ENCODE peak calls at places on chromosome 6, in seven cellular contexts. U, R, K, Q, M, Y and B are unnamed samples. For H3K27me3, the result is how much of the 10 kb centered on the place peaks cover.

GRCh38 chr6:166955121-166955864 is 1.1 kb downstream of the RNASET2 start:
- DNase-seq in U (peak), R (peak), K (peak), Q (peak), M (peak), Y (no peak), B (no peak)

GRCh38 chr6:71205336-71205956 is 83.2 kb upstream of the OGFRL1 start:
- DNase-seq in U (no peak), R (no peak), K (no peak), Q (no peak), M (no peak), Y (peak), B (peak)

GRCh38 chr6:1237636-1238035 is 74.3 kb upstream of the FOXQ1 start:
- DNase-seq in U (no peak), R (no peak), K (peak), Q (no peak), M (no peak), Y (no peak), B (no peak)

GRCh38 chr6:150144294-150144868 is 1.5 kb downstream of the PPP1R14C start:
- DNase-seq in U (no peak), R (no peak), K (no peak), Q (no peak), M (no peak), Y (no peak), B (peak)

GRCh38 chr6:135871296-135871695 is 19.8 kb downstream of the PDE7B start:
- DNase-seq in U (no peak), R (no peak), K (no peak), Q (no peak), M (no peak), Y (peak), B (peak)

GRCh38 chr6:118959903-118960302 is 24.9 kb upstream of the MCM9 start:
- DNase-seq in U (no peak), R (no peak), K (no peak), Q (no peak), M (no peak), Y (no peak), B (no peak)

GRCh38 chr6:153328194-153328593 is 197.1 kb upstream of the RGS17 start:
- DNase-seq in U (no peak), R (peak), K (no peak), Q (no peak), M (no peak), Y (no peak), B (no peak)

GRCh38 chr6:117928833-117929232 is 21.8 kb downstream of the SLC35F1 start:
- DNase-seq in U (no peak), R (no peak), K (no peak), Q (no peak), M (no peak), Y (no peak), B (no peak)

GRCh38 chr6:132713355-132714134 is at the start of gene VNN1:
- DNase-seq in U (peak), R (no peak), K (no peak), Q (no peak), M (peak), Y (no peak), B (no peak)

GRCh38 chr6:43368517-43369160 is 808 bp downstream of the ZNF318 start:
- DNase-seq in U (peak), R (peak), K (no peak), Q (peak), M (no peak), Y (peak), B (peak)

GRCh38 chr6:114421219-114421618 is 78.4 kb upstream of the HS3ST5 start:
- DNase-seq in U (no peak), R (no peak), K (no peak), Q (no peak), M (no peak), Y (no peak), B (no peak)

GRCh38 chr6:123430966-123431365 is 205.8 kb downstream of the TRDN start:
- DNase-seq in U (no peak), R (no peak), K (no peak), Q (no peak), M (no peak), Y (no peak), B (no peak)

GRCh38 chr6:27333642-27334040 is 21.6 kb upstream of the POM121L2 start:
- DNase-seq in U (no peak), R (no peak), K (no peak), Q (no peak), M (no peak), Y (no peak), B (no peak)
- H3K27me3 ChIP-seq in U (under half), R (under half), K (under half), Q (under half), M (under half), Y (under half), B (under half)

GRCh38 chr6:3612341-3613041 is 139.0 kb downstream of the PXDC1 start:
- DNase-seq in U (no peak), R (no peak), K (no peak), Q (no peak), M (peak), Y (peak), B (peak)
- H3K27me3 ChIP-seq in U (under half), R (under half), K (under half), Q (under half), M (under half), Y (under half), B (under half)

GRCh38 chr6:5994234-5994998 is 12.3 kb downstream of the NRN1 start:
- DNase-seq in U (no peak), R (no peak), K (no peak), Q (no peak), M (no peak), Y (no peak), B (no peak)
- H3K27me3 ChIP-seq in U (under half), R (half or more), K (under half), Q (under half), M (under half), Y (half or more), B (under half)

GRCh38 chr6:28657367-28657755 is 131.7 kb downstream of the GPX5 start:
- DNase-seq in U (no peak), R (no peak), K (no peak), Q (no peak), M (no peak), Y (no peak), B (no peak)
- H3K27me3 ChIP-seq in U (under half), R (under half), K (under half), Q (under half), M (under half), Y (under half), B (under half)

GRCh38 chr6:30077218-30077617 is 1.6 kb upstream of the RNF39 start:
- DNase-seq in U (no peak), R (no peak), K (no peak), Q (no peak), M (no peak), Y (no peak), B (no peak)
- H3K27me3 ChIP-seq in U (under half), R (under half), K (under half), Q (under half), M (under half), Y (half or more), B (half or more)

GRCh38 chr6:5995705-5996686 is 10.7 kb downstream of the NRN1 start:
- DNase-seq in U (peak), R (no peak), K (peak), Q (peak), M (no peak), Y (peak), B (no peak)

GRCh38 chr6:5996701-5997419 is 9.9 kb downstream of the NRN1 start:
- DNase-seq in U (no peak), R (no peak), K (peak), Q (no peak), M (no peak), Y (peak), B (no peak)

GRCh38 chr6:5998741-5999687 is 7.7 kb downstream of the NRN1 start:
- DNase-seq in U (no peak), R (no peak), K (peak), Q (no peak), M (no peak), Y (no peak), B (no peak)

GRCh38 chr6:5998236-5998635 is 8.5 kb downstream of the NRN1 start:
- DNase-seq in U (no peak), R (no peak), K (no peak), Q (no peak), M (no peak), Y (no peak), B (no peak)

DNA sequence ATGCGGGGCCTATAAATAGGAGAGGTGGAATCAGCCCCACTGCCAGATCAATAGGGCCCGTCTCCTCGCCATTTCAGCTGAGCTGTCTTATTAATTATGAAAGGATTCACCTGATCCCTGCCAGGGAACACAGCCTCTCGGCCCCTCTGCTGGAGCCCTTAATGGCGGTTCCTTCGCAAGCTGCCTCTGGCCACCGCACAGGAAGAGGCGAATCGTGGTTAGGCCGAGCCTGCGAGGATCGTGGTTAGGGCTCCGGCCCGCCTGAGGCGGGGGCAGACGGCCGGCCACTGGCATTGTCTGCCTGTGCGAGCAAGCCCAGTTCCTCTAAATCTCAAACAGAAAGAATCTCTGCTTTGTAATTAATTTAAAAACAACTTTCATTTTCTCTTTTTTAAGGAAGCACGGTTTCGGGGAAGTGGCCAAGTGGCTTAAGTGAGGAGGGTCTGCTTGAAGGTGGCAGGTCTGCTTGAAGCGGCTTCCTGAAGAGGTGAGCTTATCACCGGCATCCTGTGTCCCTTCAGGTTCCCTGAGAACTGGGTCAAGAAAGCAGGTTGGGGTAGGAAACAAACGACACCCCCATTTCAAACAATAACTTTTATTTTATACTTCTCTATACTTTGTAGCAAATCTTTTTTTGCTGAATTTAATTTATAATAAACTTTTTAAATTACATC is 9.2 kb downstream of the NRN1 start:
- DNase-seq in U (peak), R (no peak), K (peak), Q (no peak), M (no peak), Y (no peak), B (no peak)
- H3K27me3 ChIP-seq in U (under half), R (half or more), K (under half), Q (half or more), M (under half), Y (half or more), B (half or more)

GRCh38 chr6:35213824-35214756 is at the start of gene SCUBE3:
- DNase-seq in U (peak), R (peak), K (peak), Q (peak), M (no peak), Y (peak), B (peak)
- H3K27me3 ChIP-seq in U (under half), R (half or more), K (under half), Q (under half), M (under half), Y (under half), B (under half)

GRCh38 chr6:168136622-168137021 is 57.6 kb upstream of the FRMD1 start:
- DNase-seq in U (no peak), R (no peak), K (no peak), Q (no peak), M (no peak), Y (no peak), B (no peak)

GRCh38 chr6:168137024-168137423 is 58.0 kb upstream of the FRMD1 start:
- DNase-seq in U (no peak), R (no peak), K (no peak), Q (no peak), M (no peak), Y (no peak), B (no peak)

GRCh38 chr6:168134399-168135201 is 55.6 kb upstream of the FRMD1 start:
- DNase-seq in U (no peak), R (no peak), K (peak), Q (no peak), M (no peak), Y (no peak), B (no peak)

GRCh38 chr6:168133707-168134398 is 54.8 kb upstream of the FRMD1 start:
- DNase-seq in U (no peak), R (no peak), K (no peak), Q (no peak), M (no peak), Y (no peak), B (no peak)

DNA sequence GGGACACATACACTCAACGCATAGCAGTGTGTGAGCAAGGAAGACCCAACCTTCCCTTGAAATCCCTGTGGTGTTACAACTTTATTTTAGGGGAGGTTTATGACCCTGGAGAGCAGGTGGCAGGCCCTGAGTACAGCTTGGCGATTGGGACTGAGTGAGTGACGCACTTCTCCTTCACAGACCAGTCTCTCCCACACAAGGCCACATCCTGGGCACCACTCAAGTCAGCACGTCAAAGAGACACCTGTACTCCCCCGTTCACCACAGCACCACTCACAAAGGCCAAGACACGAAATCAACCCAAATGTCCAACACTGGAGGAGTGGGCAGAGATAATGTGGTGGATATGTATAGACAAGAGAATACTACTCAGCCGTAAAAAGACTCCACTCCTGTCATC is 57.0 kb upstream of the FRMD1 start:
- DNase-seq in U (no peak), R (no peak), K (no peak), Q (no peak), M (no peak), Y (no peak), B (no peak)
- H3K27me3 ChIP-seq in U (under half), R (under half), K (under half), Q (under half), M (under half), Y (under half), B (under half)

GRCh38 chr6:92930212-92930611 is 489.1 kb downstream of the EPHA7 start:
- DNase-seq in U (no peak), R (no peak), K (no peak), Q (no peak), M (no peak), Y (no peak), B (no peak)
- H3K27me3 ChIP-seq in U (under half), R (under half), K (under half), Q (under half), M (under half), Y (under half), B (under half)